ENCODE peak calls at places on chromosomes 11 and 22, in six cellular contexts. E, G, T, H, N and F are unnamed samples.

GRCh38 chr11:75277991-75278790 is 37.6 kb downstream of the TPBGL start:
- DNase-seq in E (no peak), T (no peak), G (no peak), H (no peak), N (peak), F (no peak)

GRCh38 chr22:40243891-40244290 is 66.2 kb downstream of the TNRC6B start:
- DNase-seq in E (peak), G (no peak), N (no peak), H (peak), T (no peak), F (no peak)

GRCh38 chr11:124625504-124626168 is 3.0 kb downstream of the TBRG1 start:
- DNase-seq in G (no peak), E (no peak), H (no peak), N (no peak), T (no peak), F (no peak)

GRCh38 chr11:95065336-95065735 is 1.4 kb upstream of the SRSF8 start:
- DNase-seq in E (no peak), N (no peak), T (no peak), G (no peak), H (no peak), F (no peak)

GRCh38 chr22:38415561-38416321 is 39.3 kb downstream of the KCNJ4 start:
- DNase-seq in E (no peak), T (peak), G (peak), H (no peak), N (peak), F (no peak)

GRCh38 chr22:22702159-22702873 is 57.9 kb downstream of the GGTLC2 start:
- DNase-seq in H (no peak), N (peak), T (no peak), E (no peak), G (peak), F (no peak)

GRCh38 chr11:125036933-125037332 is 26.2 kb upstream of the SLC37A2 start:
- DNase-seq in N (no peak), G (no peak), H (no peak), E (peak), T (no peak), F (no peak)

GRCh38 chr11:36635463-36635862 is 37.4 kb upstream of the RAG2 start:
- DNase-seq in E (no peak), H (no peak), T (no peak), G (no peak), N (no peak), F (no peak)

GRCh38 chr11:70470127-70470526 is 71.8 kb downstream of the CTTN start:
- DNase-seq in N (no peak), G (peak), T (no peak), E (no peak), H (no peak), F (no peak)

GRCh38 chr11:65560555-65561418 is 2.6 kb upstream of the LTBP3 start:
- DNase-seq in N (peak), T (no peak), H (no peak), G (peak), E (peak), F (peak)

GRCh38 chr11:120431633-120432032 is 79.9 kb upstream of the GRIK4 start:
- DNase-seq in H (no peak), G (peak), E (no peak), N (no peak), T (no peak), F (peak)

GRCh38 chr22:22521631-22522030 is 1.6 kb upstream of the ZNF280A start:
- DNase-seq in N (no peak), T (no peak), H (no peak), E (no peak), G (no peak), F (no peak)

GRCh38 chr22:36587289-36588154 is 58.6 kb upstream of the EIF3D start:
- DNase-seq in G (peak), E (no peak), H (no peak), N (no peak), T (no peak), F (peak)

GRCh38 chr22:47847281-47847890 is 1084.9 kb downstream of the TBC1D22A start:
- DNase-seq in T (no peak), N (no peak), H (no peak), G (no peak), E (no peak), F (no peak)

GRCh38 chr11:68904458-68904847 is 762 bp downstream of the IGHMBP2 start:
- DNase-seq in H (no peak), G (no peak), E (no peak), N (peak), T (no peak), F (no peak)

GRCh38 chr11:1486054-1486825 is at the start of gene MOB2:
- DNase-seq in E (peak), G (no peak), H (peak), N (peak), T (peak), F (peak)

GRCh38 chr11:67456068-67456705 is 1.0 kb downstream of the CABP4 start:
- DNase-seq in T (no peak), H (no peak), G (no peak), E (no peak), N (peak), F (no peak)